ENCODE peak calls at places on chromosomes 3 and 15, in seven cellular contexts. X, I, N, W, Y, E and U are unnamed samples.
A peak's percentile ranks its signal among the peaks of the same experiment; 100 is the strongest.

GRCh38 chr15:98160236-98160635 is 199.7 kb downstream of the ARRDC4 start:
- DNase-seq in X (peak; percentile 74), I (no peak), N (no peak), W (no peak), Y (no peak), E (no peak), U (peak; percentile 68)

GRCh38 chr15:50940506-50940905 is 32.0 kb downstream of the AP4E1 start:
- DNase-seq in X (no peak), I (peak; percentile 18), N (no peak), W (no peak), Y (no peak), E (peak; percentile 58), U (no peak)

GRCh38 chr3:141418751-141419150 is 50.4 kb downstream of the ZBTB38 start:
- DNase-seq in X (no peak), I (no peak), N (no peak), W (no peak), Y (no peak), E (no peak), U (no peak)

GRCh38 chr3:72031581-72031980 is 246.6 kb upstream of the PROK2 start:
- DNase-seq in X (no peak), I (peak; percentile 92), N (no peak), W (no peak), Y (no peak), E (peak; percentile 47), U (no peak)

GRCh38 chr3:2706144-2706835 is 403.9 kb downstream of the IL5RA start:
- DNase-seq in X (no peak), I (no peak), N (no peak), W (no peak), Y (no peak), E (no peak), U (no peak)

GRCh38 chr15:31483053-31483923 is 156.7 kb downstream of the KLF13 start:
- DNase-seq in X (no peak), I (peak; percentile 53), N (no peak), W (no peak), Y (peak; percentile 73), E (no peak), U (no peak)

GRCh38 chr15:77546050-77546501 is 86.6 kb downstream of the LINGO1 start:
- DNase-seq in X (no peak), I (peak; percentile 91), N (no peak), W (no peak), Y (no peak), E (peak; percentile 79), U (no peak)

GRCh38 chr3:99866167-99866810 is 48.6 kb downstream of the CMSS1 start:
- DNase-seq in X (no peak), I (peak; percentile 86), N (no peak), W (no peak), Y (no peak), E (peak; percentile 43), U (no peak)

GRCh38 chr3:58004972-58005371 is 3.2 kb upstream of the FLNB start:
- DNase-seq in X (no peak), I (peak; percentile 77), N (no peak), W (no peak), Y (no peak), E (peak; percentile 91), U (no peak)

GRCh38 chr3:119608591-119608990 is 10.9 kb downstream of the PLA1A start:
- DNase-seq in X (no peak), I (no peak), N (no peak), W (no peak), Y (no peak), E (no peak), U (no peak)

GRCh38 chr15:46014532-46014931 is 379.7 kb downstream of the SQOR start:
- DNase-seq in X (no peak), I (no peak), N (no peak), W (no peak), Y (no peak), E (no peak), U (no peak)

GRCh38 chr3:56915969-56916586 is 114.3 kb upstream of the ARHGEF3 start:
- DNase-seq in X (peak; percentile 85), I (no peak), N (peak; percentile 41), W (no peak), Y (peak; percentile 39), E (no peak), U (peak; percentile 74)

GRCh38 chr3:106817706-106818105 is 559.5 kb upstream of the CCDC54 start:
- DNase-seq in X (no peak), I (no peak), N (no peak), W (no peak), Y (no peak), E (no peak), U (no peak)

GRCh38 chr3:157533298-157533870 is 30.2 kb upstream of the VEPH1 start:
- DNase-seq in X (no peak), I (peak; percentile 86), N (no peak), W (no peak), Y (no peak), E (peak; percentile 83), U (no peak)

GRCh38 chr15:69648215-69648614 is 195.6 kb downstream of the RPLP1 start:
- DNase-seq in X (no peak), I (peak; percentile 13), N (no peak), W (no peak), Y (peak; percentile 56), E (no peak), U (no peak)

GRCh38 chr3:134917631-134918030 is 122.6 kb downstream of the EPHB1 start:
- DNase-seq in X (no peak), I (peak; percentile 26), N (no peak), W (no peak), Y (no peak), E (peak; percentile 72), U (no peak)

DNA sequence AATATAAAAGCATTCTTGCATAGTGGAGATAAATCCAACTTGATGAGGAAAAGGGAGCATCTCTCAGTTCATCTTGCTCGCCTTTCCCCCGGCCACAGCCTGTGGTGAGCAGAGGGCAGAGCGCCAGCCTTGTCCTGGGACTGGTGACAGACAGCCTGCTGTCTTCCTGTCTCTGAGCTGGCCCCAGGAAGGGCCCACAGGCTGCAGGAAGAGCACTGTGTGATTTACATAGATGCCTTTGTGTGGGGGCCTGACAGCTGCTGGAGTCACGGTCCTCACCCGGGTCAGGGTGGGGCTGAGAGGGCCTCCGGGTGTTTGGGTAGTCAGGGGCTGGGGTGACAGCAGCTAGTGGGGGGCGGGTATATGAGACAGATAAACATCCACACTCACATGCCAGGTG is 29.4 kb downstream of the PLA2G4D start:
- DNase-seq in X (peak; percentile 83), I (no peak), N (no peak), W (no peak), Y (no peak), E (peak; percentile 51), U (no peak)
- TF ChIP-seq EZH2phosphoT487 in X (no peak), I (no peak), N (no peak), W (no peak), Y (no peak), E (no peak), U (no peak)

DNA sequence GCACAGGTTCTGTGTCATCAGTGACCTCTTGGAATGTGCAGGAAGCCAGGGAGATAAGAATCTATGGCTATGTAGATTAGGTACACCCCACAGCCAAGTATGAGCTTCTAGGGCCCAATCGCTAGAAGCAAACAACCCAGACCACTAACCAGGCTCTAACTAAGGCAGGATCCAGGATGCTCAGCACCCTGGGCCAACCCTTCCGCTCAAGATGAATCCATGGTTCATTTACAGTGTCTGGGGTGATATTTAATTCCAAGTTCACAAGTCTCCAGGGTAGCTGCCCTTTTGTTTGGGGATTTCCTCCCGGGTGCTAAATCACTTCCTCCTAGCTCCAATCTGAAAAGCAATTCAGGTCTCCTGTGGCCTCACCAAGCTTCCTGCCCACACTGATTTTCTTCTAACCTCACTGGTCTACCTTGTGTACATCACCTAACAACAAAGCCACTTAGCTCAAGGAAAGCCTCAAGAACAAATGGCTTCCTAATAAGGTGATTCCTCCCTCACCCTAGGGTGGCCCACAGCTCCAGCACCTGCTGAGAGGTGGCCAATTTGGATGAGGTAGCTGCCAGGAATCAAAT is 2.4 kb downstream of the EHD4 start:
- DNase-seq in X (peak; percentile 60), I (no peak), N (no peak), W (no peak), Y (no peak), E (peak; percentile 26), U (no peak)
- H3K4me2 ChIP-seq in X (peak overlapping the region; percentile 97), I (no peak overlapping the region), N (no peak overlapping the region), W (peak overlapping the region; percentile 82), Y (peak overlapping the region; percentile 67), E (peak overlapping the region; percentile 85), U (peak overlapping the region; percentile 87)

GRCh38 chr3:132135628-132136333 is 101.0 kb upstream of the CPNE4 start:
- DNase-seq in X (no peak), I (peak; percentile 98), N (peak; percentile 20), W (peak; percentile 3), Y (peak; percentile 31), E (peak; percentile 93), U (peak; percentile 18)

GRCh38 chr3:132134611-132135010 is 99.8 kb upstream of the CPNE4 start:
- DNase-seq in X (no peak), I (peak; percentile 90), N (no peak), W (no peak), Y (no peak), E (peak; percentile 86), U (no peak)

DNA sequence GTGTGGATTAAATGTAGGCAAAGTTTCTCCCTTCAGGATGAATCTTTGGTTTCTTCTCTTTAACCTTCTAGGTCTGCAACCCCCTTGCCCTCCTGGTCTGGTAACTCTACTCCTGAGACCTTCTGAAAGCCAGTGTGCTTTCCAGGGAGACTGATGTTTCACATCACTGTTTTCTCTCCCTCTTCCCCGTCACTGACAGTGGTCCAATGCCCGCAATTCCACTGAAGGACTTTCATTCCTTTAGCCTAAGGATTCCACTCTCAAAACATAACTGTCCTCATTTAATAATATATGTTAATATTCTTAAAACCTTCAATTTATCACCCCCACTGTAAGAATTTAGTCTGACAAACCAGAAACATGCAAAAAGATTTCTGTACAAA is 101.5 kb upstream of the CPNE4 start:
- DNase-seq in X (no peak), I (no peak), N (no peak), W (no peak), Y (no peak), E (no peak), U (no peak)
- H3K4me3 ChIP-seq in X (no peak overlapping the region), I (peak overlapping the region; percentile 54), N (peak overlapping the region; percentile 42), W (no peak overlapping the region), Y (peak overlapping the region; percentile 74), E (peak overlapping the region; percentile 42), U (no peak overlapping the region)

GRCh38 chr3:173586176-173586575 is 188.6 kb downstream of the NLGN1 start:
- DNase-seq in X (no peak), I (peak; percentile 33), N (no peak), W (no peak), Y (no peak), E (peak; percentile 9), U (no peak)

GRCh38 chr3:173589116-173589515 is 191.6 kb downstream of the NLGN1 start:
- DNase-seq in X (no peak), I (no peak), N (no peak), W (no peak), Y (no peak), E (no peak), U (no peak)

GRCh38 chr3:173584834-173585831 is 187.6 kb downstream of the NLGN1 start:
- DNase-seq in X (no peak), I (peak; percentile 86), N (peak; percentile 83), W (no peak), Y (peak; percentile 82), E (peak; percentile 39), U (peak; percentile 11)

GRCh38 chr3:173588547-173588946 is 191.0 kb downstream of the NLGN1 start:
- DNase-seq in X (no peak), I (no peak), N (no peak), W (no peak), Y (no peak), E (peak; percentile 36), U (no peak)

DNA sequence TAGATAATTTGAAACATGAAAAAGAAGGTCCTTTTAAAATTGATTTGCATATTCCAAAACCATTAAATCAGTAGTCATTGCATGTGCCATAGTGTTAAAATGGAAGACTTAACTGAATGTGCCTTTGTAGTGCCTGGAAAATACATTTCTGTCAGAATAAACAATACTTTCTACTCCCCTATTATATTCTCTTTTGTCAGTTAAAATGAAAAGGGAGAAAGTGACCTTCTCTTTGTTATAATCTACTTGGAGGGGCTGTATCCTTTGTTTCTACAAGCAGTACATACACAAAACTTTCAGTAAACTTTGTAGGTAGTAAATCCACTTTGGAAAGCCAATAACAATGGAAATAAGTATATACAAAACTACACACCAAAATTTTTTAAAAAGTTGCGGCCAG is 189.5 kb downstream of the NLGN1 start:
- DNase-seq in X (no peak), I (no peak), N (no peak), W (no peak), Y (no peak), E (no peak), U (no peak)
- TF ChIP-seq EZH2phosphoT487 in X (no peak), I (no peak), N (no peak), W (no peak), Y (no peak), E (no peak), U (no peak)